ENCODE peak calls at places on chromosomes 1 and 21, in nine cellular contexts. U is aorta; J is AG04449; A is astrocyte of the cerebellum; P is AG04450; N is cardiac fibroblast; M is CD8-positive, alpha-beta memory T cell; S is lower leg skin; X is GM23338. Z is an unnamed sample.

GRCh38 chr1:230334447-230334837 is 91.7 kb downstream of the PGBD5 start:
- DNase-seq in U (peak; percentile 14), J (no peak), A (no peak), P (no peak), N (no peak), M (no peak), S (no peak), X (no peak), Z (no peak)

GRCh38 chr1:96987186-96987703 is 265.7 kb downstream of the PTBP2 start:
- DNase-seq in U (no peak), J (no peak), A (no peak), P (no peak), N (peak; percentile 48), M (no peak), S (no peak), X (no peak), Z (no peak)

GRCh38 chr1:204139088-204139487 is 12.8 kb downstream of the ETNK2 start:
- DNase-seq in U (no peak), J (no peak), A (no peak), P (no peak), N (no peak), M (no peak), S (no peak), X (no peak), Z (no peak)

GRCh38 chr1:47031585-47031984 is 8.1 kb downstream of the CYP4X1 start:
- DNase-seq in U (no peak), J (no peak), A (no peak), P (no peak), N (peak; percentile 43), M (no peak), S (no peak), X (no peak), Z (no peak)

GRCh38 chr1:214636436-214636835 is 33.4 kb downstream of the CENPF start:
- DNase-seq in U (no peak), J (no peak), A (no peak), P (no peak), N (no peak), M (no peak), S (no peak), X (no peak), Z (no peak)

GRCh38 chr1:238476881-238477280 is 586.2 kb upstream of the ZP4 start:
- DNase-seq in U (no peak), J (no peak), A (no peak), P (no peak), N (no peak), M (no peak), S (no peak), X (no peak), Z (no peak)

GRCh38 chr1:30834249-30834648 is 74.3 kb downstream of the SDC3 start:
- DNase-seq in U (no peak), J (no peak), A (no peak), P (no peak), N (no peak), M (no peak), S (no peak), X (no peak), Z (no peak)

GRCh38 chr1:116006486-116006964 is 30.2 kb downstream of the SLC22A15 start:
- DNase-seq in U (no peak), J (no peak), A (no peak), P (no peak), N (no peak), M (no peak), S (no peak), X (no peak), Z (no peak)

GRCh38 chr1:182666736-182667135 is 17.7 kb downstream of the RGS8 start:
- DNase-seq in U (no peak), J (no peak), A (no peak), P (no peak), N (no peak), M (no peak), S (no peak), X (peak; percentile 45), Z (no peak)

GRCh38 chr1:182299728-182300581 is 91.6 kb downstream of the GLUL start:
- DNase-seq in U (no peak), J (no peak), A (no peak), P (no peak), N (no peak), M (no peak), S (peak; percentile 49), X (peak; percentile 3), Z (no peak)

GRCh38 chr1:43282220-43283195 is 2.9 kb downstream of the C1orf210 start:
- DNase-seq in U (peak; percentile 68), J (no peak), A (no peak), P (no peak), N (no peak), M (peak; percentile 32), S (no peak), X (no peak), Z (no peak)

GRCh38 chr1:168421399-168422004 is 122.3 kb downstream of the XCL2 start:
- DNase-seq in U (no peak), J (no peak), A (no peak), P (no peak), N (no peak), M (peak; percentile 61), S (no peak), X (no peak), Z (no peak)

GRCh38 chr1:36248250-36248894 is 24.1 kb downstream of the THRAP3 start:
- DNase-seq in U (peak; percentile 82), J (no peak), A (peak; percentile 50), P (peak; percentile 50), N (peak; percentile 98), M (no peak), S (peak; percentile 47), X (no peak), Z (peak; percentile 77)

GRCh38 chr1:175131100-175131499 is 61.5 kb downstream of the KIAA0040 start:
- DNase-seq in U (no peak), J (no peak), A (no peak), P (no peak), N (no peak), M (no peak), S (no peak), X (no peak), Z (no peak)

GRCh38 chr1:243926803-243927245 is 76.8 kb upstream of the AKT3 start:
- DNase-seq in U (no peak), J (peak; percentile 96), A (peak; percentile 95), P (peak; percentile 76), N (peak; percentile 98), M (no peak), S (no peak), X (peak; percentile 63), Z (peak; percentile 75)

GRCh38 chr21:42809577-42810440 is 69.5 kb downstream of the WDR4 start:
- DNase-seq in U (no peak), J (no peak), A (no peak), P (no peak), N (no peak), M (no peak), S (no peak), X (no peak), Z (no peak)

GRCh38 chr1:107251839-107252238 is 111.0 kb downstream of the NTNG1 start:
- DNase-seq in U (no peak), J (no peak), A (no peak), P (no peak), N (no peak), M (no peak), S (no peak), X (no peak), Z (no peak)

GRCh38 chr1:100396651-100397050 is 44.3 kb downstream of the CDC14A start:
- DNase-seq in U (no peak), J (no peak), A (no peak), P (no peak), N (no peak), M (peak; percentile 61), S (no peak), X (no peak), Z (no peak)

DNA sequence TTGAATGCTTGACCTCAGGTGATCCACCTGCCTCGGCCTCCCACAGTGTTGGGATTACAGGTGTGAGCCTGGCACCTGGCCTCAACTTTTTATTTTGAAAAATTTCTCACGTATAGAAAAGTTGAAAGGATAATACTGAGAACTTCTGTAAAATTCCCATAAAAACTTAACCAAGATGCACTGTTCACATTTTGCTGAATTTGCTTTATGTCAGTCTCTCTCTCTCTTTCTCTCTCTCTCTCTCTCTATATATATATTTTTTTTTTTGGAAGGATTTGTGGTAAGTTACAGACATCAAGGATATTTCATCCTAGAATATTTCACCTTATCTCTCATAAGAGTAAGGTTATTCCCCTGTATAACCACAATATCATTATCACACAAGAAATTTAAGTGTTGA is 5.9 kb downstream of the PEX14 start:
- DNase-seq in U (no peak), J (no peak), A (no peak), P (no peak), N (no peak), M (no peak), S (no peak), X (no peak), Z (no peak)
- H3K4me3 ChIP-seq in U (no peak overlapping the region), J (no peak overlapping the region), A (no peak overlapping the region), P (no peak overlapping the region), N (no peak overlapping the region), M (no peak overlapping the region), S (no peak overlapping the region), X (no peak overlapping the region), Z (no peak overlapping the region)

DNA sequence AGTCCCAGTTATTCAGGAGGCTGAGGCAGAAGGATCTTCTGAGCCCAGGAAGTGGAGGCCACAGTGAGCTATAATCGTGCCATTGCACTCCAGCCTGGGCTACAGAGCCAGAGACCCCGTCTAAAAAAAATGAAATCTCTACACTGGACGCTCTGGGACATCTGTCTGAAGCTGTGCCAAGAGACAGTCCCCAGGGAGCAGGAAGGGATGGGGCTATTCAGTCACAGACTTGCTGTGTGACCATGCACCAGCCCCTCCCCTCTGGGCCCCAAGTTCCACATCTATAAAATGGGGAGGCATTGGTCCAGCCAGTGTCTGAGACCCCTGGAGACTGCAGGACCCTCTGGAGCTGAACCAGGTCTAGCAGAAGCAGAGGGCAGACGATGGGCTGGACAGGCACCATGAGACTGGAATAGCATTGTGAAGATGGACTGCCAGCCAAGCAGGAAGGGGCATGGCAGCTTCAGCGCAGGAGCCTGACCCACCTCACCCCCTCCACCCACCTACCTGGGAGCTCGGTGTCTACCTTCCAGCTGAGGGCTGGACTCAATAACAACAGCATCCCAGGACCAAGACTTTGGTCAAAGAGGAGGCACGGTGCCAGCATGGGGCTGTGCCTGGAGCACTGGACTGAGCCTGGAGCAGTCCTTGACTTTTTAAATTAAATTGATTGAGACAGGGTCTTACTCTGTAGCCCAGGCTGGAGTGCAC is 1.4 kb downstream of the TMEM54 start:
- DNase-seq in U (peak; percentile 55), J (no peak), A (no peak), P (no peak), N (no peak), M (no peak), S (no peak), X (no peak), Z (no peak)
- H3K4me3 ChIP-seq in U (no peak overlapping the region), J (no peak overlapping the region), A (no peak overlapping the region), P (no peak overlapping the region), N (no peak overlapping the region), M (no peak overlapping the region), S (no peak overlapping the region), X (no peak overlapping the region), Z (no peak overlapping the region)

GRCh38 chr1:24586119-24586518 is 30.2 kb downstream of the NCMAP start:
- DNase-seq in U (no peak), J (no peak), A (no peak), P (no peak), N (no peak), M (no peak), S (no peak), X (no peak), Z (no peak)
- H3K4me3 ChIP-seq in U (no peak overlapping the region), J (no peak overlapping the region), A (no peak overlapping the region), P (no peak overlapping the region), N (no peak overlapping the region), M (no peak overlapping the region), S (no peak overlapping the region), X (no peak overlapping the region), Z (no peak overlapping the region)

DNA sequence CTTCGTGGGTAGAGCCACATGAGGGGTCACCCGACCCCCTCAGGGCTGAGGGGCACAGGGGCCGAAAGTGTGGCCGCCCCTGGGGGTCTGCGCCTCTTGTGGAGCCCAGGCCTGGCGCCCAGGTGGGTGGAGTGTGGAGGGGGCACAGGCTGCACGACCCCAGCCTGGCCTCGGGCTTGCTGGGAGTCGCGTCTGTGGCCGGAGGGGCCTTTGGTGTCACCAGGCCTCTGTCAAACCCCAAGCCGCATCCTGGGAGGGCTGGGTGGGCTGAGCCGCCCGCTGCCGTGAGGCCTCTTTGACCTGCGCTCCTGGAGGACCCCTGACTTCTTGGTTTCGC is 60.7 kb downstream of the FAAP20 start:
- DNase-seq in U (peak; percentile 77), J (no peak), A (no peak), P (no peak), N (no peak), M (no peak), S (no peak), X (no peak), Z (no peak)
- H3K4me3 ChIP-seq in U (no peak overlapping the region), J (peak overlapping the region; percentile 55), A (no peak overlapping the region), P (peak overlapping the region; percentile 53), N (peak overlapping the region; percentile 30), M (peak overlapping the region; percentile 53), S (no peak overlapping the region), X (peak overlapping the region; percentile 54), Z (peak overlapping the region; percentile 50)

Z was measured in skeletal muscle cell.